ENCODE peak calls at places on chromosomes 12 and 14, in ten cellular contexts. L is upper lobe of right lung; Q is tibial artery; P is stimulated activated CD8-positive, alpha-beta memory T cell treated with anti-CD3 and anti-CD28 coated beads, Interleukin-12 subunit alpha, Interleukin-12 subunit beta, amount 100 ng/mL, for 1 hour; I is AG08396; S is nucleus accumbens; J is astrocyte; H is lung microvascular endothelial cell; K is caudate nucleus; D is Peyer's patch. G is an unnamed sample.

GRCh38 chr12:105018001-105018400 is 31.9 kb downstream of the NOPCHAP1 start:
- DNase-seq in L (no peak), Q (no peak), P (no peak), I (no peak), S (no peak), J (no peak), H (no peak), K (no peak), D (no peak), G (no peak)

GRCh38 chr12:88810806-88811205 is 230.5 kb upstream of the KITLG start:
- DNase-seq in L (no peak), Q (no peak), P (no peak), I (peak), S (no peak), J (peak), H (no peak), K (no peak), D (no peak), G (no peak)

GRCh38 chr14:56494167-56494566 is 85.4 kb upstream of the TMEM260 start:
- DNase-seq in L (no peak), Q (no peak), P (no peak), I (no peak), S (no peak), J (no peak), H (no peak), K (no peak), D (no peak), G (no peak)

GRCh38 chr14:97713023-97713422 is 915.8 kb downstream of the VRK1 start:
- DNase-seq in L (no peak), Q (no peak), P (no peak), I (no peak), S (no peak), J (peak), H (no peak), K (no peak), D (no peak), G (no peak)

GRCh38 chr14:57560681-57561080 is 67.0 kb upstream of the CCDC198 start:
- DNase-seq in L (no peak), Q (no peak), P (no peak), I (no peak), S (no peak), J (no peak), H (no peak), K (no peak), D (no peak), G (no peak)

GRCh38 chr12:76719171-76719631 is 44.7 kb upstream of the ZDHHC17 start:
- DNase-seq in L (no peak), Q (no peak), P (no peak), I (no peak), S (no peak), J (peak), H (no peak), K (no peak), D (no peak), G (peak)

GRCh38 chr14:57317248-57317833 is 48.6 kb downstream of the AP5M1 start:
- DNase-seq in L (peak), Q (peak), P (peak), I (peak), S (peak), J (peak), H (peak), K (peak), D (peak), G (peak)

GRCh38 chr12:108722992-108723766 is 8.1 kb downstream of the CORO1C start:
- DNase-seq in L (no peak), Q (no peak), P (no peak), I (peak), S (no peak), J (peak), H (peak), K (no peak), D (no peak), G (no peak)

GRCh38 chr12:7017870-7018349 is 366 bp downstream of the LPCAT3 start:
- DNase-seq in L (no peak), Q (no peak), P (peak), I (no peak), S (no peak), J (no peak), H (no peak), K (no peak), D (peak), G (no peak)

GRCh38 chr12:111437816-111438454 is 32.2 kb downstream of the SH2B3 start:
- DNase-seq in L (no peak), Q (peak), P (no peak), I (peak), S (no peak), J (peak), H (peak), K (no peak), D (peak), G (no peak)

GRCh38 chr12:62976110-62976640 is 41.2 kb upstream of the PPM1H start:
- DNase-seq in L (no peak), Q (no peak), P (no peak), I (no peak), S (no peak), J (no peak), H (no peak), K (no peak), D (no peak), G (no peak)

GRCh38 chr12:91988076-91988475 is 157.6 kb downstream of the BTG1 start:
- DNase-seq in L (no peak), Q (no peak), P (no peak), I (no peak), S (no peak), J (peak), H (peak), K (no peak), D (no peak), G (peak)

GRCh38 chr14:90140298-90140955 is 78.6 kb downstream of the KCNK13 start:
- DNase-seq in L (no peak), Q (no peak), P (no peak), I (no peak), S (no peak), J (peak), H (peak), K (no peak), D (no peak), G (no peak)

GRCh38 chr12:104684884-104685283 is 228.1 kb downstream of the CHST11 start:
- DNase-seq in L (no peak), Q (no peak), P (no peak), I (no peak), S (no peak), J (peak), H (no peak), K (no peak), D (no peak), G (no peak)

GRCh38 chr14:60981626-60982455 is 796 bp downstream of the SLC38A6 start:
- DNase-seq in L (no peak), Q (no peak), P (no peak), I (peak), S (no peak), J (peak), H (peak), K (no peak), D (no peak), G (peak)

GRCh38 chr12:5258498-5258897 is 173.4 kb upstream of the NTF3 start:
- DNase-seq in L (no peak), Q (peak), P (no peak), I (peak), S (no peak), J (peak), H (no peak), K (no peak), D (no peak), G (no peak)

GRCh38 chr12:12872139-12872933 is 19.0 kb upstream of the GPRC5A start:
- DNase-seq in L (no peak), Q (no peak), P (no peak), I (peak), S (no peak), J (peak), H (peak), K (no peak), D (no peak), G (no peak)

GRCh38 chr12:122749569-122750332 is 2.9 kb upstream of the DENR start:
- DNase-seq in L (no peak), Q (no peak), P (no peak), I (no peak), S (no peak), J (no peak), H (no peak), K (no peak), D (peak), G (no peak)

GRCh38 chr14:95096476-95096875 is 60.9 kb downstream of the DICER1 start:
- DNase-seq in L (no peak), Q (no peak), P (no peak), I (no peak), S (no peak), J (no peak), H (no peak), K (no peak), D (no peak), G (no peak)

GRCh38 chr12:2666411-2666810 is 128.4 kb upstream of the FKBP4 start:
- DNase-seq in L (peak), Q (peak), P (no peak), I (no peak), S (no peak), J (no peak), H (no peak), K (no peak), D (peak), G (no peak)

GRCh38 chr12:98895086-98895651 is 250.1 kb downstream of the APAF1 start:
- DNase-seq in L (no peak), Q (no peak), P (no peak), I (no peak), S (peak), J (no peak), H (no peak), K (peak), D (no peak), G (no peak)

GRCh38 chr14:68486033-68486732 is 306.7 kb downstream of the ZFP36L1 start:
- DNase-seq in L (no peak), Q (no peak), P (no peak), I (no peak), S (no peak), J (no peak), H (no peak), K (no peak), D (no peak), G (no peak)

GRCh38 chr12:29640589-29641345 is 143.0 kb downstream of the TMTC1 start:
- DNase-seq in L (no peak), Q (peak), P (no peak), I (no peak), S (no peak), J (peak), H (peak), K (no peak), D (no peak), G (no peak)

GRCh38 chr12:40225337-40225983 is 663 bp downstream of the LRRK2 start:
- DNase-seq in L (no peak), Q (no peak), P (no peak), I (no peak), S (no peak), J (no peak), H (no peak), K (no peak), D (no peak), G (no peak)

GRCh38 chr12:51505363-51505762 is 80.7 kb downstream of the SLC4A8 start:
- DNase-seq in L (no peak), Q (no peak), P (no peak), I (no peak), S (no peak), J (no peak), H (no peak), K (no peak), D (no peak), G (no peak)

GRCh38 chr14:24941719-24942118 is 108.2 kb downstream of the STXBP6 start:
- DNase-seq in L (no peak), Q (no peak), P (no peak), I (no peak), S (no peak), J (no peak), H (no peak), K (no peak), D (peak), G (no peak)

GRCh38 chr12:109847166-109847700 is 14.0 kb upstream of the TRPV4 start:
- DNase-seq in L (no peak), Q (no peak), P (no peak), I (no peak), S (no peak), J (no peak), H (no peak), K (no peak), D (no peak), G (no peak)

GRCh38 chr14:97219356-97220017 is 422.3 kb downstream of the VRK1 start:
- DNase-seq in L (no peak), Q (no peak), P (no peak), I (no peak), S (no peak), J (no peak), H (no peak), K (no peak), D (no peak), G (no peak)

G was measured in globus pallidus.